ENCODE peak calls at places on chromosomes 16 and 17, in seven cellular contexts. O, C, W, R, L, T and S are unnamed samples.

GRCh38 chr17:8056232-8056975 is 17.5 kb downstream of the ALOX15B start:
- DNase-seq in O (no peak), C (no peak), W (peak), R (peak), L (no peak), T (peak), S (peak)

GRCh38 chr16:27767971-27768591 is 218.1 kb downstream of the KATNIP start:
- DNase-seq in O (no peak), C (no peak), W (no peak), R (no peak), L (no peak), T (no peak), S (no peak)

GRCh38 chr16:11836653-11837244 is 14.6 kb downstream of the RSL1D1 start:
- DNase-seq in O (peak), C (peak), W (no peak), R (peak), L (no peak), T (peak), S (peak)

GRCh38 chr17:31373150-31374082 is 18.1 kb upstream of the RAB11FIP4 start:
- DNase-seq in O (no peak), C (no peak), W (no peak), R (peak), L (peak), T (peak), S (peak)

GRCh38 chr17:58339775-58340622 is 11.4 kb upstream of the TSPOAP1 start:
- DNase-seq in O (no peak), C (no peak), W (peak), R (no peak), L (no peak), T (no peak), S (no peak)

GRCh38 chr17:35568561-35568960 is 7.9 kb upstream of the SLFN14 start:
- DNase-seq in O (peak), C (no peak), W (no peak), R (peak), L (no peak), T (peak), S (peak)

GRCh38 chr16:27595993-27596392 is 46.0 kb downstream of the KATNIP start:
- DNase-seq in O (no peak), C (no peak), W (no peak), R (peak), L (no peak), T (no peak), S (no peak)

GRCh38 chr17:57676543-57676942 is 68.6 kb downstream of the CCDC182 start:
- DNase-seq in O (peak), C (no peak), W (no peak), R (no peak), L (no peak), T (no peak), S (no peak)

GRCh38 chr16:85602831-85603755 is 10.0 kb upstream of the GSE1 start:
- DNase-seq in O (peak), C (no peak), W (no peak), R (no peak), L (no peak), T (no peak), S (no peak)

GRCh38 chr16:57299719-57300386 is 15.4 kb upstream of the PLLP start:
- DNase-seq in O (peak), C (peak), W (peak), R (peak), L (peak), T (peak), S (peak)

GRCh38 chr16:53756329-53756996 is 52.5 kb downstream of the FTO start:
- DNase-seq in O (no peak), C (no peak), W (no peak), R (peak), L (no peak), T (no peak), S (no peak)

GRCh38 chr17:1060991-1061390 is 64.1 kb downstream of the TIMM22 start:
- DNase-seq in O (no peak), C (peak), W (no peak), R (peak), L (no peak), T (peak), S (peak)

GRCh38 chr16:67666032-67666537 is 465 bp downstream of the ENKD1 start:
- DNase-seq in O (peak), C (peak), W (peak), R (peak), L (no peak), T (peak), S (peak)

GRCh38 chr16:1743376-1744337 is 27.7 kb downstream of the NME3 start:
- DNase-seq in O (no peak), C (no peak), W (no peak), R (no peak), L (no peak), T (no peak), S (no peak)

GRCh38 chr17:29584452-29585079 is 4.9 kb downstream of the GIT1 start:
- DNase-seq in O (peak), C (no peak), W (no peak), R (no peak), L (no peak), T (no peak), S (no peak)

GRCh38 chr17:76417499-76418143 is 33.2 kb downstream of the SPHK1 start:
- DNase-seq in O (no peak), C (no peak), W (no peak), R (no peak), L (no peak), T (no peak), S (no peak)

GRCh38 chr17:79479876-79480275 is 131.0 kb downstream of the RBFOX3 start:
- DNase-seq in O (no peak), C (no peak), W (no peak), R (no peak), L (no peak), T (no peak), S (no peak)

GRCh38 chr17:40936976-40937375 is 470 bp downstream of the KRT23 start:
- DNase-seq in O (peak), C (no peak), W (no peak), R (no peak), L (no peak), T (no peak), S (no peak)

GRCh38 chr17:5562661-5563360 is 21.5 kb downstream of the NLRP1 start:
- DNase-seq in O (no peak), C (no peak), W (no peak), R (no peak), L (no peak), T (no peak), S (no peak)

GRCh38 chr16:73864868-73865267 is 431.7 kb upstream of the PSMD7 start:
- DNase-seq in O (no peak), C (no peak), W (no peak), R (no peak), L (no peak), T (no peak), S (no peak)

GRCh38 chr17:14061666-14062560 is 7.4 kb upstream of the COX10 start:
- DNase-seq in O (no peak), C (peak), W (no peak), R (peak), L (no peak), T (peak), S (no peak)

GRCh38 chr17:39132192-39132600 is 19.2 kb downstream of the PLXDC1 start:
- DNase-seq in O (peak), C (no peak), W (no peak), R (peak), L (no peak), T (peak), S (no peak)

GRCh38 chr16:324451-325334 is 27.8 kb downstream of the AXIN1 start:
- DNase-seq in O (peak), C (no peak), W (peak), R (no peak), L (no peak), T (no peak), S (no peak)

GRCh38 chr16:386641-387156 is 4.9 kb upstream of the PGAP6 start:
- DNase-seq in O (no peak), C (no peak), W (no peak), R (peak), L (no peak), T (no peak), S (no peak)

GRCh38 chr16:68273459-68273858 is 9.1 kb downstream of the SLC7A6 start:
- DNase-seq in O (no peak), C (no peak), W (no peak), R (no peak), L (no peak), T (no peak), S (no peak)

GRCh38 chr17:75749545-75750389 is 15.2 kb downstream of the GALK1 start:
- DNase-seq in O (peak), C (peak), W (peak), R (peak), L (peak), T (peak), S (peak)

GRCh38 chr16:83705856-83706255 is 101.9 kb upstream of the HSBP1 start:
- DNase-seq in O (no peak), C (no peak), W (no peak), R (no peak), L (no peak), T (peak), S (no peak)

GRCh38 chr16:73949574-73950348 is 346.9 kb upstream of the PSMD7 start:
- DNase-seq in O (no peak), C (peak), W (no peak), R (peak), L (no peak), T (peak), S (no peak)

GRCh38 chr16:49857423-49858181 is 1.7 kb upstream of the ZNF423 start:
- DNase-seq in O (peak), C (peak), W (peak), R (peak), L (no peak), T (peak), S (no peak)

GRCh38 chr16:85436207-85436606 is 176.9 kb upstream of the GSE1 start:
- DNase-seq in O (peak), C (no peak), W (no peak), R (peak), L (no peak), T (no peak), S (no peak)

GRCh38 chr17:1137465-1137894 is 42.3 kb downstream of the ABR start:
- DNase-seq in O (no peak), C (no peak), W (peak), R (peak), L (no peak), T (no peak), S (peak)

GRCh38 chr16:67661101-67661661 is 421 bp downstream of the PARD6A start:
- DNase-seq in O (peak), C (no peak), W (peak), R (peak), L (no peak), T (peak), S (peak)

GRCh38 chr16:84093120-84093878 is 23.4 kb downstream of the MBTPS1 start:
- DNase-seq in O (no peak), C (no peak), W (no peak), R (no peak), L (no peak), T (no peak), S (no peak)

GRCh38 chr17:74918906-74919305 is 4.1 kb downstream of the USH1G start:
- DNase-seq in O (no peak), C (no peak), W (no peak), R (no peak), L (no peak), T (no peak), S (no peak)

GRCh38 chr16:86664518-86665318 is 86.4 kb downstream of the FOXL1 start:
- DNase-seq in O (no peak), C (peak), W (no peak), R (peak), L (no peak), T (peak), S (no peak)

GRCh38 chr17:40303706-40304450 is 5.1 kb upstream of the RARA start:
- DNase-seq in O (no peak), C (no peak), W (no peak), R (peak), L (peak), T (peak), S (peak)

GRCh38 chr17:80955078-80955477 is 36.6 kb upstream of the CHMP6 start:
- DNase-seq in O (peak), C (no peak), W (no peak), R (no peak), L (no peak), T (no peak), S (no peak)

GRCh38 chr16:71927383-71927782 is 32.1 kb downstream of the IST1 start:
- DNase-seq in O (no peak), C (peak), W (no peak), R (peak), L (no peak), T (peak), S (peak)

GRCh38 chr16:56889206-56889605 is 24.2 kb downstream of the SLC12A3 start:
- DNase-seq in O (no peak), C (no peak), W (no peak), R (no peak), L (no peak), T (no peak), S (no peak)

GRCh38 chr16:85607331-85607765 is 5.8 kb upstream of the GSE1 start:
- DNase-seq in O (peak), C (no peak), W (peak), R (peak), L (peak), T (no peak), S (no peak)